ENCODE peak calls at places on chromosomes 12 and 14, in seven cellular contexts. X is lung, E is GM23338, V is left ventricle myocardium inferior, M is thoracic aorta, D is right atrium auricular region, R is astrocyte. Y is an unnamed sample.

GRCh38 chr12:57985685-57986084 is 44.3 kb downstream of the ATP23 start:
- DNase-seq in X (no peak), E (no peak), V (no peak), M (no peak), D (no peak), R (no peak), Y (no peak)

GRCh38 chr12:92421701-92422100 is 276.1 kb upstream of the BTG1 start:
- DNase-seq in X (no peak), E (no peak), V (no peak), M (no peak), D (no peak), R (peak), Y (no peak)

GRCh38 chr14:23056956-23057756 is at the start of gene CDH24:
- DNase-seq in X (peak), E (peak), V (peak), M (no peak), D (no peak), R (peak), Y (no peak)

GRCh38 chr12:30914986-30915591 is 11.5 kb upstream of the TSPAN11 start:
- DNase-seq in X (no peak), E (no peak), V (no peak), M (no peak), D (no peak), R (no peak), Y (no peak)

GRCh38 chr14:105471823-105472495 is 2.7 kb upstream of the CRIP2 start:
- DNase-seq in X (no peak), E (no peak), V (peak), M (no peak), D (no peak), R (no peak), Y (no peak)

GRCh38 chr12:108215458-108215857 is 86.4 kb downstream of the WSCD2 start:
- DNase-seq in X (no peak), E (no peak), V (no peak), M (no peak), D (no peak), R (no peak), Y (no peak)

GRCh38 chr12:57552692-57553321 is 3.0 kb downstream of the KIF5A start:
- DNase-seq in X (no peak), E (no peak), V (no peak), M (no peak), D (no peak), R (peak), Y (no peak)

GRCh38 chr12:109961612-109962011 is 34.6 kb downstream of the GIT2 start:
- DNase-seq in X (no peak), E (no peak), V (no peak), M (no peak), D (no peak), R (peak), Y (no peak)

GRCh38 chr12:24197517-24197916 is 248.0 kb upstream of the SOX5 start:
- DNase-seq in X (no peak), E (peak), V (no peak), M (no peak), D (no peak), R (no peak), Y (no peak)

GRCh38 chr12:53345486-53346195 is 9.5 kb upstream of the SP7 start:
- DNase-seq in X (no peak), E (peak), V (peak), M (no peak), D (no peak), R (no peak), Y (no peak)
- H3K4me3 ChIP-seq in X (no peak), E (peak), V (peak), M (peak), D (peak), R (no peak), Y (peak)

DNA sequence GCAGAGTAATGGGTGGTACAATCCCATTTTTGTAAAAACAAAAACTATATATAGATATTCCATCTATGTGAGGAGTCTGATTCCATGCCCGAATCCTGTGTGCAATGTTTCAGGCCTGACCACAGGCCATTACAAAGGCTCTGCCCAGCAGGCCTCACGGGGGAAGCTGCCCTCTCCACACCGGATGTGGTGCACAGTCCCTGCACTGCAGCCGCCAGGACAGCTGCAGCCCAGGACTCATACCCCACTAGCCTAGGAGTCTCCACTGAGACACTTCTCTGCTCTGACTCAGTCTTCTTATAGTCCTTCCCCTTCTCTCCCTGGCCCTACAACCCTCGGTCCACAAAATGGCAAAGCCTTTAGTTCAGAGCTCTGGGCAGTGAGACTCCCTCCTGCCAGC is 190.4 kb downstream of the PPM1H start:
- DNase-seq in X (no peak), E (no peak), V (no peak), M (no peak), D (no peak), R (peak), Y (no peak)
- H3K4me3 ChIP-seq in X (no peak), E (no peak), V (no peak), M (no peak), D (no peak), R (no peak), Y (no peak)

GRCh38 chr14:95620659-95621059 is 65.6 kb upstream of the TCL1B start:
- DNase-seq in X (no peak), E (peak), V (no peak), M (no peak), D (no peak), R (no peak), Y (no peak)
- H3K4me3 ChIP-seq in X (no peak), E (no peak), V (peak), M (no peak), D (no peak), R (no peak), Y (no peak)

GRCh38 chr12:51819851-51820720 is 28.4 kb downstream of the FIGNL2 start:
- DNase-seq in X (no peak), E (peak), V (peak), M (no peak), D (no peak), R (no peak), Y (no peak)
- H3K4me3 ChIP-seq in X (no peak), E (peak), V (peak), M (peak), D (peak), R (peak), Y (no peak)

GRCh38 chr12:54217774-54218221 is 29.0 kb upstream of the SMUG1 start:
- DNase-seq in X (no peak), E (peak), V (peak), M (no peak), D (no peak), R (no peak), Y (no peak)
- H3K4me3 ChIP-seq in X (no peak), E (peak), V (peak), M (peak), D (peak), R (peak), Y (peak)

GRCh38 chr12:94211011-94211410 is 62.6 kb downstream of the PLXNC1 start:
- DNase-seq in X (no peak), E (no peak), V (no peak), M (no peak), D (no peak), R (no peak), Y (no peak)

GRCh38 chr12:94206886-94207285 is 58.5 kb downstream of the PLXNC1 start:
- DNase-seq in X (no peak), E (no peak), V (no peak), M (no peak), D (no peak), R (no peak), Y (no peak)

GRCh38 chr12:94209240-94209639 is 60.9 kb downstream of the PLXNC1 start:
- DNase-seq in X (no peak), E (no peak), V (no peak), M (no peak), D (no peak), R (no peak), Y (no peak)

GRCh38 chr12:94207467-94208432 is 59.4 kb downstream of the PLXNC1 start:
- DNase-seq in X (no peak), E (no peak), V (no peak), M (no peak), D (no peak), R (no peak), Y (no peak)

GRCh38 chr12:94208433-94208921 is 60.1 kb downstream of the PLXNC1 start:
- DNase-seq in X (no peak), E (no peak), V (no peak), M (no peak), D (no peak), R (no peak), Y (no peak)
- H3K4me3 ChIP-seq in X (no peak), E (no peak), V (peak), M (peak), D (peak), R (no peak), Y (no peak)